ENCODE peak calls at places on chromosomes 4 and X, in five cellular contexts. C is K562, P is HCT116, V is H1, D is GM12878. R is an unnamed sample.

GRCh38 chrX:71607488-71607887 is 10.8 kb downstream of the CXCR3 start:
- DNase-seq in V (no peak), P (no peak), D (no peak), C (no peak), R (no peak)

GRCh38 chr4:143313996-143314395 is 22.7 kb upstream of the GAB1 start:
- DNase-seq in D (no peak), P (no peak), C (no peak), V (no peak), R (no peak)

GRCh38 chrX:110401142-110401541 is 42.5 kb downstream of the RTL9 start:
- DNase-seq in D (no peak), V (no peak), P (no peak), C (peak; percentile 65), R (no peak)

GRCh38 chr4:74504212-74504611 is 59.3 kb downstream of the AREG start:
- DNase-seq in D (no peak), C (no peak), V (no peak), P (no peak), R (no peak)

GRCh38 chr4:1746265-1746691 is 25.0 kb downstream of the TACC3 start:
- DNase-seq in D (no peak), C (peak; percentile 88), P (peak; percentile 46), V (peak; percentile 85), R (peak; percentile 82)

GRCh38 chrX:63250253-63250868 is 100.8 kb downstream of the SPIN4 start:
- DNase-seq in D (peak; percentile 60), V (no peak), C (peak; percentile 73), P (peak; percentile 69), R (peak; percentile 61)

GRCh38 chr4:67988986-67989385 is 25.7 kb upstream of the TMPRSS11A start:
- DNase-seq in P (no peak), C (no peak), D (no peak), V (no peak), R (no peak)

GRCh38 chrX:24026403-24026801 is 584 bp downstream of the KLHL15 start:
- DNase-seq in C (peak; percentile 52), P (no peak), V (no peak), D (no peak), R (no peak)

GRCh38 chr4:41318839-41319530 is 62.3 kb downstream of the UCHL1 start:
- DNase-seq in D (no peak), V (no peak), C (peak; percentile 23), P (no peak), R (peak; percentile 4)

GRCh38 chr4:67006791-67007190 is 538.5 kb downstream of the CENPC start:
- DNase-seq in C (no peak), V (no peak), D (no peak), P (no peak), R (no peak)

GRCh38 chrX:107599371-107599970 is 28.8 kb upstream of the PRPS1 start:
- DNase-seq in D (no peak), C (no peak), P (no peak), V (no peak), R (no peak)

GRCh38 chr4:15936495-15936894 is 2.0 kb downstream of the FGFBP1 start:
- DNase-seq in P (no peak), V (no peak), D (no peak), C (no peak), R (no peak)

GRCh38 chrX:9327086-9327746 is 137.6 kb upstream of the TBL1X start:
- DNase-seq in C (no peak), P (no peak), D (no peak), V (no peak), R (no peak)

GRCh38 chr4:150006197-150006596 is 72.0 kb upstream of the DCLK2 start:
- DNase-seq in V (no peak), P (no peak), D (no peak), C (no peak), R (no peak)

GRCh38 chrX:120561634-120562568 is 1.1 kb upstream of the CUL4B start:
- DNase-seq in P (no peak), V (no peak), D (no peak), C (peak; percentile 16), R (no peak)

GRCh38 chrX:9461087-9461486 is 3.8 kb upstream of the TBL1X start:
- DNase-seq in P (no peak), C (no peak), V (no peak), D (no peak), R (no peak)

GRCh38 chr4:181952478-181952877 is 290.7 kb upstream of the TENM3 start:
- DNase-seq in D (no peak), P (no peak), V (no peak), C (no peak), R (no peak)

GRCh38 chr4:2788532-2789103 is 4.3 kb upstream of the SH3BP2 start:
- DNase-seq in V (no peak), D (no peak), C (no peak), P (no peak), R (no peak)

GRCh38 chrX:6526564-6526963 is 8.4 kb downstream of the VCX3A start:
- DNase-seq in C (no peak), P (no peak), V (no peak), D (no peak), R (no peak)
- H3K27ac ChIP-seq in C (no peak overlapping the region), P (no peak overlapping the region), V (no peak overlapping the region), D (no peak overlapping the region), R (no peak overlapping the region)

GRCh38 chrX:153645921-153646481 is 1.0 kb upstream of the DUSP9 start:
- DNase-seq in D (no peak), V (no peak), C (no peak), P (no peak), R (peak; percentile 79)
- TF ChIP-seq ZNF274 in D (no peak), V (no peak), C (no peak), P (no peak), R (no peak)

DNA sequence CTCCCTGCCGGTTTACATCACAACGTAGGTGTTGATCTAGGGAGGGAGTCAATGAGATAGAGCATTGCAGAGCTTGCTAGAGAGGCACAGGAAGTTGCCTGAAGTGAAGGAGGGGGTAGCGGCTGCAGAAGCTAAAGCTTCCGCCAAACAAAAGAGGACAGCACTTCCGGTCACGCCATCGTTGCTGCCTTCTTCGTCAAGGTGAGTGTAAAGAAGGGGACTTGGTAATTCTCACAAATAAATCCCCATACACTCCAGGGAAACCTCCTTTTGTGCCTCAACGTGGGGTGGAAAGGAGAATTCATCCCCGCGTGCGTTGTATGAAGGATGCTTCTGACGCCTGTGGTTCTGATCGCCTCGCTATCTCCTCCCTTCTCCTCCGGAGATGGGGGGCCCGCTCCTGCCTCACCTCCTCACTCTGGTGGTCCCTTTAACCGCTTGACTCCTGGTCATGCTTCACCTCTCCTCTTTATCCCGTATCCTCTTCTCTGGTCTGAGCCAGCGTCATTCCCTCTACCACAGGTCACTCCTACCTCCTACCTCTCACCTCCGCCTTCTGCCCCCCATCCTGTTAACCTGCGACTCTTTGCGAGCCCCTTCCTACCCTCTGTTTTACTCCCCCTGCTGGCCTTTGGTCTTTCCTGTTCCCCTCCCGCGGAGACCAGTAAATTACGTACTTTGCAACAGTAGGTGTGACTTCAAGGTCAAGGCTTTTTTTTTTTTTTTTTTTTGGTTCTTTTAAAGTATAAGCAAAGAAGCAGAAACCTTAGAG is 59.9 kb downstream of the GSPT2 start:
- DNase-seq in P (peak; percentile 60), D (peak; percentile 15), C (peak; percentile 69), V (peak; percentile 58), R (peak; percentile 1)
- H3K27ac ChIP-seq in P (peak overlapping the region; percentile 71), D (peak overlapping the region; percentile 30), C (peak overlapping the region; percentile 61), V (peak overlapping the region; percentile 98), R (no peak overlapping the region)

GRCh38 chr4:152161676-152162330 is 374.1 kb downstream of the FBXW7 start:
- DNase-seq in V (no peak), D (no peak), C (no peak), P (no peak), R (no peak)
- TF ChIP-seq ZNF274 in V (no peak), D (no peak), C (no peak), P (no peak), R (no peak)

DNA sequence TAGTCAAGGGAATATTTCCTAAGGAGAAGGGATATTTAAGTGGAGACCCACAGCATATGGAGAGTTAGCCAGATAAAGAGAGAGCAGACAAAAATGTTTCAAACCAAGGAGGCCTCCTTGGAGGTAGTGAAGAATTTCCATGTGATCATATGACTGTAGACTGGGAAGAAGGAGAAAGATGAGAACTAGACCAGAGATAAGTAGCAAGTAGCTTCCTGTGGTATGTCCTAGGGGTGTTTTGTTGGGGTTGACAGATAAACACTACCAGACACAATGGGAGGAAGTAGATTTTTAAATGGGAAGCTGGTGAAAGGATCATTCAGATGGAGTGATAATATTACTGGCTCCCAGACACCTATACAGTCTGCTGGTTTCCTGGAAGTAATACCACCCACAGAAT is 13.6 kb downstream of the SYAP1 start:
- DNase-seq in C (no peak), P (no peak), D (no peak), V (no peak), R (no peak)
- H3K27ac ChIP-seq in C (peak overlapping the region; percentile 28), P (no peak overlapping the region), D (no peak overlapping the region), V (no peak overlapping the region), R (no peak overlapping the region)